ENCODE peak calls at places on chromosomes 11 and 22, in ten cellular contexts. One of them, this sample, is unnamed.

GRCh38 chr22:37220543-37220968 is 8.3 kb upstream of the SSTR3 start:
- DNase-seq in mesenchymal stem cell: no peak
- DNase-seq in gastrocnemius medialis: no peak
- DNase-seq in ovary: no peak
- DNase-seq in right atrium auricular region: no peak
- DNase-seq in PC-3: no peak
- DNase-seq in naive thymus-derived CD4-positive, alpha-beta T cell: no peak
- DNase-seq in body of pancreas: no peak
- DNase-seq in pancreas: no peak
- DNase-seq in trophoblast cell: no peak
- DNase-seq in this sample: no peak

GRCh38 chr11:84212467-84213390 is 926.6 kb upstream of the CCDC90B start:
- DNase-seq in mesenchymal stem cell: no peak
- DNase-seq in trophoblast cell: peak; percentile 7
- DNase-seq in body of pancreas: no peak
- DNase-seq in right atrium auricular region: no peak
- DNase-seq in naive thymus-derived CD4-positive, alpha-beta T cell: no peak
- DNase-seq in gastrocnemius medialis: no peak
- DNase-seq in PC-3: no peak
- DNase-seq in pancreas: no peak
- DNase-seq in ovary: no peak
- DNase-seq in this sample: no peak

GRCh38 chr22:46582281-46582811 is 37.8 kb upstream of the GRAMD4 start:
- DNase-seq in body of pancreas: no peak
- DNase-seq in right atrium auricular region: no peak
- DNase-seq in mesenchymal stem cell: no peak
- DNase-seq in gastrocnemius medialis: no peak
- DNase-seq in ovary: no peak
- DNase-seq in naive thymus-derived CD4-positive, alpha-beta T cell: no peak
- DNase-seq in pancreas: no peak
- DNase-seq in PC-3: no peak
- DNase-seq in trophoblast cell: no peak
- DNase-seq in this sample: no peak

GRCh38 chr11:94958118-94958517 is 15.2 kb downstream of the CWC15 start:
- DNase-seq in trophoblast cell: no peak
- DNase-seq in right atrium auricular region: no peak
- DNase-seq in PC-3: peak; percentile 13
- DNase-seq in pancreas: no peak
- DNase-seq in gastrocnemius medialis: no peak
- DNase-seq in naive thymus-derived CD4-positive, alpha-beta T cell: no peak
- DNase-seq in mesenchymal stem cell: peak; percentile 78
- DNase-seq in ovary: no peak
- DNase-seq in body of pancreas: no peak
- DNase-seq in this sample: no peak

GRCh38 chr11:71994786-71995185 is 3.9 kb upstream of the IL18BP start:
- DNase-seq in pancreas: no peak
- DNase-seq in gastrocnemius medialis: no peak
- DNase-seq in trophoblast cell: no peak
- DNase-seq in naive thymus-derived CD4-positive, alpha-beta T cell: no peak
- DNase-seq in mesenchymal stem cell: no peak
- DNase-seq in ovary: no peak
- DNase-seq in right atrium auricular region: no peak
- DNase-seq in PC-3: no peak
- DNase-seq in body of pancreas: no peak
- DNase-seq in this sample: no peak

GRCh38 chr11:73944901-73945300 is 5.9 kb upstream of the DNAJB13 start:
- DNase-seq in trophoblast cell: no peak
- DNase-seq in right atrium auricular region: no peak
- DNase-seq in mesenchymal stem cell: no peak
- DNase-seq in pancreas: no peak
- DNase-seq in ovary: no peak
- DNase-seq in body of pancreas: no peak
- DNase-seq in PC-3: no peak
- DNase-seq in naive thymus-derived CD4-positive, alpha-beta T cell: no peak
- DNase-seq in gastrocnemius medialis: no peak
- DNase-seq in this sample: no peak

GRCh38 chr11:84383571-84383970 is 1097.4 kb upstream of the CCDC90B start:
- DNase-seq in pancreas: no peak
- DNase-seq in trophoblast cell: no peak
- DNase-seq in gastrocnemius medialis: no peak
- DNase-seq in PC-3: no peak
- DNase-seq in body of pancreas: peak; percentile 6
- DNase-seq in mesenchymal stem cell: no peak
- DNase-seq in naive thymus-derived CD4-positive, alpha-beta T cell: no peak
- DNase-seq in right atrium auricular region: no peak
- DNase-seq in ovary: no peak
- DNase-seq in this sample: no peak

GRCh38 chr11:117192401-117192875 is 6.7 kb upstream of the TAGLN start:
- DNase-seq in naive thymus-derived CD4-positive, alpha-beta T cell: no peak
- DNase-seq in trophoblast cell: no peak
- DNase-seq in PC-3: no peak
- DNase-seq in right atrium auricular region: no peak
- DNase-seq in pancreas: no peak
- DNase-seq in body of pancreas: no peak
- DNase-seq in gastrocnemius medialis: no peak
- DNase-seq in mesenchymal stem cell: no peak
- DNase-seq in ovary: no peak
- DNase-seq in this sample: no peak

GRCh38 chr11:34564406-34564805 is 50.8 kb upstream of the ELF5 start:
- DNase-seq in gastrocnemius medialis: no peak
- DNase-seq in body of pancreas: no peak
- DNase-seq in trophoblast cell: no peak
- DNase-seq in ovary: no peak
- DNase-seq in pancreas: no peak
- DNase-seq in mesenchymal stem cell: no peak
- DNase-seq in right atrium auricular region: no peak
- DNase-seq in naive thymus-derived CD4-positive, alpha-beta T cell: no peak
- DNase-seq in PC-3: peak; percentile 71
- DNase-seq in this sample: no peak

GRCh38 chr11:34252651-34253050 is 105.2 kb downstream of the ABTB2 start:
- DNase-seq in right atrium auricular region: no peak
- DNase-seq in body of pancreas: peak; percentile 61
- DNase-seq in PC-3: no peak
- DNase-seq in gastrocnemius medialis: no peak
- DNase-seq in naive thymus-derived CD4-positive, alpha-beta T cell: no peak
- DNase-seq in mesenchymal stem cell: no peak
- DNase-seq in ovary: no peak
- DNase-seq in trophoblast cell: no peak
- DNase-seq in pancreas: peak; percentile 62
- DNase-seq in this sample: no peak

GRCh38 chr11:119084663-119085522 is at the start of gene HMBS:
- DNase-seq in right atrium auricular region: peak; percentile 98
- DNase-seq in gastrocnemius medialis: peak; percentile 92
- DNase-seq in naive thymus-derived CD4-positive, alpha-beta T cell: peak; percentile 90
- DNase-seq in ovary: peak; percentile 93
- DNase-seq in trophoblast cell: peak; percentile 94
- DNase-seq in pancreas: peak; percentile 93
- DNase-seq in body of pancreas: peak; percentile 93
- DNase-seq in PC-3: peak; percentile 98
- DNase-seq in mesenchymal stem cell: peak; percentile 98
- DNase-seq in this sample: peak; percentile 89

DNA sequence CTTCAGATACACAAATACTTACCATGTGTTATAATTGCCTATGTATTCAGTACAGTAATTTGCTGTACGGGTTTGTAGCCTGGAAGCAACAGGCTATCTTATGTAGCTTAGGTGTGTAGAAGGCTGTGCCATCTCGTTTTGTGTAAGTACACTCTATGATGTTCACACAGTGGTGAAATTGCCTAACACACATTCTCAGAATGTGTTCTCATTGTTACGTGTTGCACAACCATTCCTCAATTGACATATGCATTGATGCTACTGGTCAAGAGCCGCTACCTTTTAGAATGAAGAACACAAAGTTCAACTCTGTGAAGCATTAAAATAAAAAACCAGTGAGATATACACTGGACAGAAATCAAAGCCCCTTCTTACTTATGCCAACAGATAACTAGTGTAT is 26.7 kb downstream of the SVIP start:
- DNase-seq in right atrium auricular region: no peak
- DNase-seq in gastrocnemius medialis: no peak
- DNase-seq in mesenchymal stem cell: no peak
- DNase-seq in naive thymus-derived CD4-positive, alpha-beta T cell: no peak
- DNase-seq in PC-3: no peak
- DNase-seq in ovary: no peak
- DNase-seq in trophoblast cell: peak; percentile 31
- DNase-seq in pancreas: no peak
- DNase-seq in body of pancreas: no peak
- DNase-seq in this sample: no peak
- H3K27ac ChIP-seq in right atrium auricular region: no peak overlapping the region
- H3K27ac ChIP-seq in gastrocnemius medialis: no peak overlapping the region
- H3K27ac ChIP-seq in mesenchymal stem cell: no peak overlapping the region
- H3K27ac ChIP-seq in naive thymus-derived CD4-positive, alpha-beta T cell: no peak overlapping the region
- H3K27ac ChIP-seq in PC-3: no peak overlapping the region
- H3K27ac ChIP-seq in ovary: no peak overlapping the region
- H3K27ac ChIP-seq in trophoblast cell: no peak overlapping the region
- H3K27ac ChIP-seq in pancreas: no peak overlapping the region
- H3K27ac ChIP-seq in body of pancreas: no peak overlapping the region
- H3K27ac ChIP-seq in this sample: no peak overlapping the region

GRCh38 chr11:86141645-86142569 is 73.0 kb upstream of the PICALM start:
- DNase-seq in right atrium auricular region: no peak
- DNase-seq in mesenchymal stem cell: no peak
- DNase-seq in trophoblast cell: no peak
- DNase-seq in pancreas: no peak
- DNase-seq in body of pancreas: no peak
- DNase-seq in ovary: no peak
- DNase-seq in gastrocnemius medialis: no peak
- DNase-seq in PC-3: no peak
- DNase-seq in naive thymus-derived CD4-positive, alpha-beta T cell: no peak
- DNase-seq in this sample: no peak

GRCh38 chr11:86136542-86136941 is 67.7 kb upstream of the PICALM start:
- DNase-seq in body of pancreas: no peak
- DNase-seq in right atrium auricular region: no peak
- DNase-seq in ovary: no peak
- DNase-seq in mesenchymal stem cell: no peak
- DNase-seq in trophoblast cell: no peak
- DNase-seq in gastrocnemius medialis: no peak
- DNase-seq in pancreas: no peak
- DNase-seq in naive thymus-derived CD4-positive, alpha-beta T cell: no peak
- DNase-seq in PC-3: no peak
- DNase-seq in this sample: no peak

GRCh38 chr11:86138958-86139357 is 70.1 kb upstream of the PICALM start:
- DNase-seq in gastrocnemius medialis: no peak
- DNase-seq in PC-3: no peak
- DNase-seq in right atrium auricular region: no peak
- DNase-seq in trophoblast cell: peak; percentile 81
- DNase-seq in mesenchymal stem cell: peak; percentile 30
- DNase-seq in pancreas: no peak
- DNase-seq in body of pancreas: peak; percentile 35
- DNase-seq in ovary: no peak
- DNase-seq in naive thymus-derived CD4-positive, alpha-beta T cell: no peak
- DNase-seq in this sample: no peak

GRCh38 chr11:86143429-86144030 is 74.6 kb upstream of the PICALM start:
- DNase-seq in gastrocnemius medialis: no peak
- DNase-seq in body of pancreas: peak; percentile 38
- DNase-seq in naive thymus-derived CD4-positive, alpha-beta T cell: no peak
- DNase-seq in PC-3: no peak
- DNase-seq in mesenchymal stem cell: no peak
- DNase-seq in trophoblast cell: no peak
- DNase-seq in pancreas: no peak
- DNase-seq in ovary: no peak
- DNase-seq in right atrium auricular region: no peak
- DNase-seq in this sample: no peak

DNA sequence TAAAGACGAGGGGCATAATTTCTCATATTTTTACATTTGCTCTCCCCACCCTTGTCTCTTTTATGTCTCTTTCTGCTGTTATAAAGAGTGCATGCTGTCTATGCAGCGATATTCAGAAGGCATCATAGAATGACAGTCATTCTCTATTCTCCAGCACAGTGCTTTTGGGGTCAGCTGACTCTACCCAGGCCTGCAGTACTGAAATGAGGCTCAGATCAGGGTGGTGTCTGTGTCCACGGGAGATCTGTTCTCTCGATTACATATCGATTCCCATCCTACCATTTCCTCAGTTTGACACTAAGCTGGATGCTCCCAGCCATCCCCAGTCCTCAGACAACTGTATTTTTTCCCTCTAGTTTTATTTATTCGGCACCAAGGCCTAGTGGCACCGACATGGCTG is 71.5 kb upstream of the PICALM start:
- DNase-seq in body of pancreas: no peak
- DNase-seq in PC-3: no peak
- DNase-seq in mesenchymal stem cell: no peak
- DNase-seq in gastrocnemius medialis: no peak
- DNase-seq in ovary: no peak
- DNase-seq in right atrium auricular region: no peak
- DNase-seq in pancreas: no peak
- DNase-seq in trophoblast cell: no peak
- DNase-seq in naive thymus-derived CD4-positive, alpha-beta T cell: no peak
- DNase-seq in this sample: no peak
- H3K27ac ChIP-seq in body of pancreas: no peak overlapping the region
- H3K27ac ChIP-seq in PC-3: no peak overlapping the region
- H3K27ac ChIP-seq in mesenchymal stem cell: no peak overlapping the region
- H3K27ac ChIP-seq in gastrocnemius medialis: no peak overlapping the region
- H3K27ac ChIP-seq in ovary: no peak overlapping the region
- H3K27ac ChIP-seq in right atrium auricular region: no peak overlapping the region
- H3K27ac ChIP-seq in pancreas: no peak overlapping the region
- H3K27ac ChIP-seq in trophoblast cell: no peak overlapping the region
- H3K27ac ChIP-seq in naive thymus-derived CD4-positive, alpha-beta T cell: no peak overlapping the region
- H3K27ac ChIP-seq in this sample: no peak overlapping the region

GRCh38 chr11:61627831-61628753 is 47.2 kb upstream of the SYT7 start:
- DNase-seq in mesenchymal stem cell: peak; percentile 61
- DNase-seq in ovary: peak; percentile 65
- DNase-seq in gastrocnemius medialis: peak; percentile 67
- DNase-seq in trophoblast cell: peak; percentile 93
- DNase-seq in right atrium auricular region: peak; percentile 67
- DNase-seq in body of pancreas: peak; percentile 82
- DNase-seq in PC-3: peak; percentile 89
- DNase-seq in pancreas: peak; percentile 66
- DNase-seq in naive thymus-derived CD4-positive, alpha-beta T cell: no peak
- DNase-seq in this sample: peak; percentile 71
- H3K27ac ChIP-seq in mesenchymal stem cell: no peak overlapping the region
- H3K27ac ChIP-seq in ovary: no peak overlapping the region
- H3K27ac ChIP-seq in gastrocnemius medialis: no peak overlapping the region
- H3K27ac ChIP-seq in trophoblast cell: no peak overlapping the region
- H3K27ac ChIP-seq in right atrium auricular region: peak overlapping the region; percentile 81
- H3K27ac ChIP-seq in body of pancreas: peak overlapping the region; percentile 49
- H3K27ac ChIP-seq in PC-3: peak overlapping the region; percentile 85
- H3K27ac ChIP-seq in pancreas: no peak overlapping the region
- H3K27ac ChIP-seq in naive thymus-derived CD4-positive, alpha-beta T cell: no peak overlapping the region
- H3K27ac ChIP-seq in this sample: peak overlapping the region; percentile 93

DNA sequence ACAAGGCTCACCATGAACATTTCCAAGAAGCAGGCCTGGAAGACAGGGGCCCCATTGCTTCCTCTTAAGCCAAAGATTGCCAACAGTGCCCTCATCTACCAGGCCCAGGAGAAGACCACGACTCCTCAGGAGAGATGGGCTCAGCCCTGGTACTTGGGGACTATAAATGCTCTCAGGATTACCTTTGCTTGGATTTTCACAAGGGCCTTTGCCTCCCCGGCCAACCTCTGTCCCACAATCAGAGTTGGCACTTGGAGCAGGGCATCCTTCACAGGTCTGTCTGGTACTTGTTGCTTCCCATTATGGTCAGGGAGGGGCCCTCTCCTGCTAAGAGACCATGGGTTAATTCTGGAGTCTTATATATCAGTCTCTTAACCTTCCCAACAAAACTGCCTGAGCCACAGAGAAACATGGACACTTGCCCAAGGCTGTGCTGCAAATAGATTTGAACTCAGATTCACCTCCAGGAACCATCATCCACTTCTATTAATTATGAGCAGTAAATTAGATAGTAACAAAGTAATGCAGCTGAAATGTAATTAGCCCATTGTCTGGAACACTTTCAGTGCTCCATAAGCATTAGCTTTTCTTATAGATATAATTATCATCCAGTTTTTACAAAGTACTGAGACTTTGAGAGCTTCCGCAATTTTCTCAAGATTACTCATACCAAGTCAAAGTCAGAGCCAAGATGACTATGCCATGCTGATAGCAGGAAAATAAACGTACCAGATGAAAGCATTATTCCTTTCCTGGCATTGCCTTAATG is 33.5 kb downstream of the POU2AF3 start:
- DNase-seq in trophoblast cell: no peak
- DNase-seq in right atrium auricular region: no peak
- DNase-seq in naive thymus-derived CD4-positive, alpha-beta T cell: no peak
- DNase-seq in pancreas: no peak
- DNase-seq in body of pancreas: no peak
- DNase-seq in gastrocnemius medialis: no peak
- DNase-seq in PC-3: peak; percentile 25
- DNase-seq in mesenchymal stem cell: no peak
- DNase-seq in ovary: no peak
- DNase-seq in this sample: no peak
- H3K27ac ChIP-seq in trophoblast cell: no peak overlapping the region
- H3K27ac ChIP-seq in right atrium auricular region: no peak overlapping the region
- H3K27ac ChIP-seq in naive thymus-derived CD4-positive, alpha-beta T cell: no peak overlapping the region
- H3K27ac ChIP-seq in pancreas: peak overlapping the region; percentile 67
- H3K27ac ChIP-seq in body of pancreas: peak overlapping the region; percentile 57
- H3K27ac ChIP-seq in gastrocnemius medialis: no peak overlapping the region
- H3K27ac ChIP-seq in PC-3: no peak overlapping the region
- H3K27ac ChIP-seq in mesenchymal stem cell: no peak overlapping the region
- H3K27ac ChIP-seq in ovary: no peak overlapping the region
- H3K27ac ChIP-seq in this sample: peak overlapping the region; percentile 39

This sample was measured in prostate gland.